ENCODE peak calls at places on chromosome 11, in four cellular contexts. M is IMR-90, I is K562, Y is GM12878. B is an unnamed sample.

GRCh38 chr11:103898065-103898464 is 138.4 kb upstream of the DDI1 start:
- DNase-seq in Y (peak; percentile 40), I (no peak), M (no peak), B (no peak)

GRCh38 chr11:128251140-128251539 is 336.2 kb downstream of the ETS1 start:
- DNase-seq in M (peak; percentile 77), I (no peak), Y (no peak), B (no peak)

GRCh38 chr11:77402218-77402556 is 71.7 kb downstream of the PAK1 start:
- DNase-seq in Y (no peak), M (no peak), I (no peak), B (no peak)

GRCh38 chr11:440065-441042 is 1.5 kb downstream of the ANO9 start:
- DNase-seq in Y (no peak), I (peak; percentile 58), M (no peak), B (no peak)

GRCh38 chr11:66624450-66624849 is 8.0 kb downstream of the RBM14 start:
- DNase-seq in I (no peak), M (no peak), Y (no peak), B (no peak)

GRCh38 chr11:105923252-105923651 is 98.8 kb downstream of the MSANTD4 start:
- DNase-seq in M (peak; percentile 24), I (no peak), Y (no peak), B (no peak)

GRCh38 chr11:121613724-121614123 is 161.0 kb upstream of the SORL1-AS1 start:
- DNase-seq in M (peak; percentile 69), I (no peak), Y (no peak), B (peak; percentile 62)

GRCh38 chr11:37988031-37988430 is 1390.0 kb upstream of the RAG2 start:
- DNase-seq in M (peak; percentile 17), Y (no peak), I (no peak), B (peak; percentile 66)

GRCh38 chr11:92865352-92865751 is 104.1 kb upstream of the MTNR1B start:
- DNase-seq in Y (no peak), I (no peak), M (peak; percentile 20), B (no peak)

GRCh38 chr11:119196833-119197483 is 9.2 kb upstream of the CBL start:
- DNase-seq in I (peak; percentile 73), Y (peak; percentile 59), M (peak; percentile 85), B (peak; percentile 81)

GRCh38 chr11:64262271-64263002 is 11.1 kb downstream of the PLCB3 start:
- DNase-seq in Y (no peak), M (no peak), I (peak; percentile 5), B (no peak)

GRCh38 chr11:83815736-83816135 is 529.6 kb upstream of the CCDC90B start:
- DNase-seq in Y (no peak), I (no peak), M (peak; percentile 23), B (peak; percentile 9)

GRCh38 chr11:2898366-2899079 is 12.9 kb upstream of the CDKN1C start:
- DNase-seq in M (peak; percentile 94), Y (no peak), I (no peak), B (peak; percentile 88)

GRCh38 chr11:115103921-115104320 is 400.3 kb downstream of the CADM1 start:
- DNase-seq in Y (no peak), M (no peak), I (peak; percentile 16), B (no peak)

GRCh38 chr11:46896719-46897406 is 21.5 kb downstream of the LRP4 start:
- DNase-seq in I (no peak), M (peak; percentile 37), Y (no peak), B (peak; percentile 36)

GRCh38 chr11:81963018-81963417 is 770.6 kb downstream of the FAM181B start:
- DNase-seq in M (no peak), I (peak; percentile 6), Y (no peak), B (peak; percentile 1)

GRCh38 chr11:77590194-77590591 is 440 bp downstream of the AQP11 start:
- DNase-seq in I (no peak), M (peak; percentile 46), Y (no peak), B (no peak)

GRCh38 chr11:103893366-103893765 is 143.1 kb upstream of the DDI1 start:
- DNase-seq in I (no peak), Y (no peak), M (peak; percentile 62), B (no peak)

GRCh38 chr11:47329431-47329993 is 23.0 kb downstream of the MYBPC3 start:
- DNase-seq in Y (no peak), I (no peak), M (no peak), B (no peak)

GRCh38 chr11:118084247-118084646 is 2.5 kb downstream of the SMIM35 start:
- DNase-seq in M (no peak), Y (peak; percentile 4), I (no peak), B (no peak)

GRCh38 chr11:68867067-68867466 is 25.4 kb upstream of the CPT1A start:
- DNase-seq in I (no peak), M (no peak), Y (no peak), B (no peak)

GRCh38 chr11:68865241-68865640 is 23.5 kb upstream of the CPT1A start:
- DNase-seq in I (no peak), Y (no peak), M (no peak), B (no peak)

GRCh38 chr11:68870470-68870869 is 28.8 kb upstream of the CPT1A start:
- DNase-seq in M (no peak), Y (no peak), I (no peak), B (peak; percentile 39)

GRCh38 chr11:68872216-68873003 is 30.7 kb upstream of the CPT1A start:
- DNase-seq in I (no peak), M (peak; percentile 78), Y (no peak), B (peak; percentile 87)

GRCh38 chr11:68868221-68868620 is 26.5 kb upstream of the CPT1A start:
- DNase-seq in I (no peak), Y (no peak), M (no peak), B (no peak)
- TF ChIP-seq FOS in I (no peak), Y (no peak), M (no peak), B (no peak)

GRCh38 chr11:130383363-130384168 is 44.8 kb downstream of the ADAMTS8 start:
- DNase-seq in Y (no peak), I (no peak), M (peak; percentile 100), B (no peak)
- TF ChIP-seq FOS in Y (no peak), I (no peak), M (peak; percentile 51), B (no peak)

DNA sequence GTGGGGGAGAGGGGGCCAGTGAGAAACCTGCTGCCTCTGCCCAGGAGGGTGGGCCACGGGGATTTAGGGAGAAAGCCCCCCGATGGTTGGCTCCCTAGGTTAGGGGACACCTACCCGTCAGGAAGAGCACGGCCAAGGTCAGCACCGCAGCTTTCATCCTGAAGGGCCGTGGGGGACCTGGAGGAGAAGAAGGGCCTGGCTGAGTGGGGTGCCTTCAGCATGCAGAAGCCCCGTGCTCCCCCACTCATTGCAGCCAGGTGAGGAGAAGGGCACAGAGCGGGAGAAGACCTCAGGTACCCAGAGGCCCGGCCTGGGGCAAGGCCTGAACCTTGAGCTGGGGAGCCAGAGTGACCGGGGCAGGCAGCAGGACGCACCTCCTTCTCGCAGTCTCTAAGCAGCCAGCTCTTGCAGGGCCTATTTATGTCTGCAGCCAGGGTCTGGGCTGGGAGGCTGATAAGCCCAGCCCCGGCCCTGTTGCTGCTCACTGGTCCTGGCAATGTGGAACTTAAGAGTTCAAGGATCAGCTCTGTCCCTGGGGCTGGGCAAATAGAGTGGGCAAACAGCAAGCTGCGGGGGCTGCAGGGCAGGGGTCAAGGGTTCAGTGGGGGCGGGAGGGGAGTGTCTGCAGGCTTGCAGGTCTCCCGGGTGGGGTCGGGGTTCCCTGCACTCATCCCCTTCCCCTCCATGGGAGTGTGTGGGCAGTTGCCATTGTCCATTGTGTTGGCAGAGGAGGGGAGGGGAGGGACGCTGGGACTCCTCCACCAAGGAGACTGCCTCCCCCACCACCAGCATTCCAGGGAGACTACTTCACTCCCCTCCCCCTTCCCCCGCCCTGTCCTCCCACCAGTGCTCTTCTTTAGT is at the start of gene APOA1:
- DNase-seq in Y (no peak), M (no peak), I (no peak), B (no peak)
- TF ChIP-seq FOS in Y (no peak), M (no peak), I (no peak), B (no peak)

GRCh38 chr11:19872526-19873135 is 160.0 kb downstream of the NAV2 start:
- DNase-seq in I (no peak), Y (no peak), M (no peak), B (no peak)
- TF ChIP-seq FOS in I (no peak), Y (no peak), M (no peak), B (no peak)